ENCODE peak calls at places on chromosome 20, in four cellular contexts. One of them, this sample, is unnamed.

GRCh38 chr20:50876063-50876685 is 55.1 kb downstream of the ADNP start:
- DNase-seq in RCC 7860: no peak
- DNase-seq in lung microvascular endothelial cell: no peak
- DNase-seq in NCI-H2081: no peak
- DNase-seq in this sample: no peak

GRCh38 chr20:19380211-19380610 is 167.8 kb downstream of the SLC24A3 start:
- DNase-seq in RCC 7860: no peak
- DNase-seq in lung microvascular endothelial cell: no peak
- DNase-seq in NCI-H2081: no peak
- DNase-seq in this sample: no peak

GRCh38 chr20:10719740-10720380 is 46.1 kb upstream of the JAG1 start:
- DNase-seq in RCC 7860: no peak
- DNase-seq in lung microvascular endothelial cell: peak; percentile 27
- DNase-seq in NCI-H2081: no peak
- DNase-seq in this sample: no peak

GRCh38 chr20:46977909-46978588 is 83.4 kb downstream of the EYA2 start:
- DNase-seq in RCC 7860: no peak
- DNase-seq in lung microvascular endothelial cell: no peak
- DNase-seq in NCI-H2081: no peak
- DNase-seq in this sample: no peak

GRCh38 chr20:33000802-33001466 is 3.3 kb downstream of the SUN5 start:
- DNase-seq in RCC 7860: no peak
- DNase-seq in lung microvascular endothelial cell: no peak
- DNase-seq in NCI-H2081: no peak
- DNase-seq in this sample: no peak

GRCh38 chr20:46757135-46757534 is 47.7 kb downstream of the SLC2A10 start:
- DNase-seq in RCC 7860: no peak
- DNase-seq in lung microvascular endothelial cell: no peak
- DNase-seq in NCI-H2081: no peak
- DNase-seq in this sample: no peak

GRCh38 chr20:11496382-11496781 is 421.3 kb upstream of the BTBD3 start:
- DNase-seq in RCC 7860: peak; percentile 67
- DNase-seq in lung microvascular endothelial cell: no peak
- DNase-seq in NCI-H2081: no peak
- DNase-seq in this sample: no peak

GRCh38 chr20:4966826-4967751 is 34.2 kb downstream of the SLC23A2 start:
- DNase-seq in RCC 7860: no peak
- DNase-seq in lung microvascular endothelial cell: no peak
- DNase-seq in NCI-H2081: no peak
- DNase-seq in this sample: no peak

GRCh38 chr20:46176744-46177378 is 58.7 kb downstream of the CD40 start:
- DNase-seq in RCC 7860: no peak
- DNase-seq in lung microvascular endothelial cell: no peak
- DNase-seq in NCI-H2081: no peak
- DNase-seq in this sample: no peak

GRCh38 chr20:3595541-3595940 is 67.7 kb downstream of the GFRA4 start:
- DNase-seq in RCC 7860: no peak
- DNase-seq in lung microvascular endothelial cell: no peak
- DNase-seq in NCI-H2081: no peak
- DNase-seq in this sample: no peak

GRCh38 chr20:61436674-61437279 is 184.7 kb downstream of the CDH4 start:
- DNase-seq in RCC 7860: no peak
- DNase-seq in lung microvascular endothelial cell: no peak
- DNase-seq in NCI-H2081: no peak
- DNase-seq in this sample: no peak

GRCh38 chr20:21534453-21534852 is 20.6 kb upstream of the NKX2-2 start:
- DNase-seq in RCC 7860: no peak
- DNase-seq in lung microvascular endothelial cell: no peak
- DNase-seq in NCI-H2081: peak; percentile 76
- DNase-seq in this sample: no peak